ENCODE peak calls at places on chromosomes 13 and 19, in six cellular contexts. V is GOT3, F is ACHN, H is mesenchymal stem cell, C is EL, W is ovary. A is an unnamed sample.

GRCh38 chr13:105925496-105925895 is 610.0 kb downstream of the EFNB2 start:
- DNase-seq in C (peak; percentile 17), F (no peak), W (no peak), V (no peak), H (peak; percentile 67), A (no peak)

GRCh38 chr13:112876305-112877000 is 92.6 kb upstream of the MCF2L start:
- DNase-seq in F (no peak), H (no peak), C (no peak), W (no peak), V (no peak), A (no peak)

GRCh38 chr13:28161370-28161769 is 23.0 kb downstream of the PAN3 start:
- DNase-seq in F (no peak), C (peak; percentile 68), H (peak; percentile 62), V (no peak), W (no peak), A (no peak)

GRCh38 chr19:54152267-54152666 is 7.3 kb downstream of the LENG1 start:
- DNase-seq in H (no peak), V (no peak), F (no peak), C (no peak), W (no peak), A (no peak)

GRCh38 chr19:34976611-34977010 is 12.6 kb upstream of the ZNF792 start:
- DNase-seq in F (no peak), H (no peak), W (no peak), V (no peak), C (no peak), A (no peak)

GRCh38 chr13:79674765-79675515 is 194.0 kb downstream of the NDFIP2 start:
- DNase-seq in F (no peak), H (no peak), C (no peak), V (no peak), W (no peak), A (no peak)

GRCh38 chr19:43562698-43563241 is 12.6 kb downstream of the XRCC1 start:
- DNase-seq in V (no peak), C (peak; percentile 90), F (peak; percentile 24), W (peak; percentile 55), H (peak; percentile 88), A (peak; percentile 73)

GRCh38 chr19:1862424-1863307 is 713 bp downstream of the KLF16 start:
- DNase-seq in C (peak; percentile 42), H (no peak), F (peak; percentile 31), V (no peak), W (peak; percentile 73), A (peak; percentile 58)

GRCh38 chr19:14369399-14370168 is 11.7 kb upstream of the ADGRE5 start:
- DNase-seq in V (no peak), W (no peak), F (no peak), H (no peak), C (peak; percentile 47), A (peak; percentile 57)

GRCh38 chr13:105139380-105140285 is 1395.8 kb downstream of the EFNB2 start:
- DNase-seq in C (no peak), V (no peak), W (no peak), H (peak; percentile 8), F (no peak), A (peak; percentile 32)

GRCh38 chr13:112587359-112587766 is 590 bp downstream of the TUBGCP3 start:
- DNase-seq in H (peak; percentile 92), V (peak; percentile 69), C (peak; percentile 92), W (peak; percentile 94), F (peak; percentile 89), A (peak; percentile 61)

GRCh38 chr13:39501711-39502324 is 101.2 kb downstream of the LHFPL6 start:
- DNase-seq in W (no peak), V (no peak), F (no peak), C (no peak), H (peak; percentile 37), A (no peak)

GRCh38 chr19:47155141-47155540 is 24.5 kb downstream of the SAE1 start:
- DNase-seq in F (no peak), H (no peak), V (no peak), W (no peak), C (no peak), A (no peak)

GRCh38 chr19:29378126-29378525 is 147.7 kb upstream of the VSTM2B start:
- DNase-seq in F (no peak), V (no peak), W (no peak), C (no peak), H (no peak), A (no peak)

GRCh38 chr13:22461854-22462565 is 718.8 kb upstream of the SGCG start:
- DNase-seq in C (no peak), V (no peak), H (peak; percentile 2), F (no peak), W (no peak), A (no peak)

GRCh38 chr13:99471231-99472202 is 29.8 kb upstream of the TM9SF2 start:
- DNase-seq in H (no peak), W (no peak), V (no peak), C (no peak), F (no peak), A (no peak)

GRCh38 chr19:2341247-2341705 is 12.8 kb downstream of the SPPL2B start:
- DNase-seq in F (no peak), W (no peak), V (no peak), C (no peak), H (no peak), A (no peak)

GRCh38 chr19:495440-496332 is 600 bp upstream of the MADCAM1 start:
- DNase-seq in H (peak; percentile 43), W (peak; percentile 39), V (no peak), F (peak; percentile 18), C (peak; percentile 36), A (no peak)

GRCh38 chr13:99642006-99642405 is 140.7 kb downstream of the TM9SF2 start:
- DNase-seq in F (no peak), C (no peak), W (no peak), H (no peak), V (no peak), A (no peak)

GRCh38 chr13:90868321-90868920 is 479.1 kb upstream of the MIR17HG start:
- DNase-seq in V (no peak), C (peak; percentile 18), F (peak; percentile 33), W (no peak), H (peak; percentile 51), A (no peak)

GRCh38 chr13:59452189-59452588 is 711.5 kb downstream of the DIAPH3 start:
- DNase-seq in C (no peak), W (no peak), V (no peak), H (no peak), F (no peak), A (no peak)

GRCh38 chr19:30076101-30076551 is 134.1 kb downstream of the URI1 start:
- DNase-seq in C (no peak), H (no peak), W (no peak), F (no peak), V (no peak), A (no peak)

GRCh38 chr19:12880551-12881171 is 588 bp downstream of the DNASE2 start:
- DNase-seq in C (peak; percentile 23), W (peak; percentile 61), H (no peak), V (no peak), F (no peak), A (no peak)

GRCh38 chr19:485583-486236 is 10.6 kb upstream of the MADCAM1 start:
- DNase-seq in V (no peak), W (no peak), H (peak; percentile 76), C (peak; percentile 60), F (peak; percentile 26), A (no peak)

GRCh38 chr19:38360351-38360750 is 14.0 kb upstream of the PSMD8 start:
- DNase-seq in V (no peak), C (no peak), H (no peak), F (no peak), W (no peak), A (no peak)

GRCh38 chr13:75316427-75316826 is 165.5 kb downstream of the TBC1D4 start:
- DNase-seq in H (peak; percentile 15), W (no peak), F (no peak), V (no peak), C (peak; percentile 8), A (no peak)

GRCh38 chr19:29383696-29384095 is 142.1 kb upstream of the VSTM2B start:
- DNase-seq in H (no peak), C (no peak), F (no peak), W (no peak), V (no peak), A (no peak)

GRCh38 chr19:42284066-42284501 is 15.0 kb downstream of the CIC start:
- DNase-seq in V (peak; percentile 78), F (peak; percentile 73), W (peak; percentile 90), H (peak; percentile 76), C (peak; percentile 84), A (peak; percentile 67)

GRCh38 chr19:16771618-16772017 is 52.0 kb downstream of the NWD1 start:
- DNase-seq in F (peak; percentile 65), V (no peak), C (peak; percentile 74), H (peak; percentile 79), W (peak; percentile 82), A (peak; percentile 41)

GRCh38 chr19:4140237-4140711 is 13.2 kb upstream of the CREB3L3 start:
- DNase-seq in W (no peak), C (peak; percentile 67), V (no peak), F (peak; percentile 71), H (peak; percentile 79), A (no peak)